ENCODE peak calls at places on chromosomes 11 and 22, in six cellular contexts. One of them, this sample, is unnamed.

GRCh38 chr11:69253028-69253427 is 40.9 kb upstream of the MYEOV start:
- DNase-seq in H9: no peak
- DNase-seq in psoas muscle: no peak
- DNase-seq in A549: no peak
- DNase-seq in tibial nerve: no peak
- DNase-seq in colonic mucosa: no peak
- DNase-seq in this sample: peak; percentile 17

GRCh38 chr11:116379185-116379828 is 393.5 kb downstream of the BUD13 start:
- DNase-seq in H9: peak; percentile 43
- DNase-seq in psoas muscle: no peak
- DNase-seq in A549: no peak
- DNase-seq in tibial nerve: no peak
- DNase-seq in colonic mucosa: peak; percentile 23
- DNase-seq in this sample: peak; percentile 50

GRCh38 chr11:115182282-115182952 is 321.8 kb downstream of the CADM1 start:
- DNase-seq in H9: no peak
- DNase-seq in psoas muscle: no peak
- DNase-seq in A549: no peak
- DNase-seq in tibial nerve: no peak
- DNase-seq in colonic mucosa: no peak
- DNase-seq in this sample: no peak

GRCh38 chr11:119476666-119477331 is 53.8 kb upstream of the THY1 start:
- DNase-seq in H9: peak; percentile 26
- DNase-seq in psoas muscle: no peak
- DNase-seq in A549: no peak
- DNase-seq in tibial nerve: no peak
- DNase-seq in colonic mucosa: no peak
- DNase-seq in this sample: no peak

GRCh38 chr11:19460718-19461405 is 220.1 kb upstream of the E2F8 start:
- DNase-seq in H9: no peak
- DNase-seq in psoas muscle: no peak
- DNase-seq in A549: no peak
- DNase-seq in tibial nerve: no peak
- DNase-seq in colonic mucosa: peak; percentile 34
- DNase-seq in this sample: no peak

GRCh38 chr22:49561976-49562375 is 265.7 kb downstream of the BRD1 start:
- DNase-seq in H9: no peak
- DNase-seq in psoas muscle: no peak
- DNase-seq in A549: no peak
- DNase-seq in tibial nerve: no peak
- DNase-seq in colonic mucosa: no peak
- DNase-seq in this sample: no peak

GRCh38 chr11:44625759-44626523 is 60.5 kb downstream of the CD82 start:
- DNase-seq in H9: no peak
- DNase-seq in psoas muscle: no peak
- DNase-seq in A549: no peak
- DNase-seq in tibial nerve: no peak
- DNase-seq in colonic mucosa: peak; percentile 9
- DNase-seq in this sample: no peak

GRCh38 chr11:45869551-45869950 is 15.9 kb upstream of the MAPK8IP1 start:
- DNase-seq in H9: no peak
- DNase-seq in psoas muscle: no peak
- DNase-seq in A549: no peak
- DNase-seq in tibial nerve: no peak
- DNase-seq in colonic mucosa: no peak
- DNase-seq in this sample: no peak

GRCh38 chr11:11230802-11231562 is 122.1 kb downstream of the CSNK2A3 start:
- DNase-seq in H9: peak; percentile 76
- DNase-seq in psoas muscle: no peak
- DNase-seq in A549: peak; percentile 24
- DNase-seq in tibial nerve: peak; percentile 49
- DNase-seq in colonic mucosa: no peak
- DNase-seq in this sample: no peak

GRCh38 chr11:17036666-17037658 is 22.7 kb upstream of the PLEKHA7 start:
- DNase-seq in H9: peak; percentile 72
- DNase-seq in psoas muscle: no peak
- DNase-seq in A549: no peak
- DNase-seq in tibial nerve: no peak
- DNase-seq in colonic mucosa: peak; percentile 40
- DNase-seq in this sample: peak; percentile 60

GRCh38 chr22:41256254-41256897 is 15.6 kb upstream of the CHADL start:
- DNase-seq in H9: no peak
- DNase-seq in psoas muscle: no peak
- DNase-seq in A549: peak; percentile 59
- DNase-seq in tibial nerve: no peak
- DNase-seq in colonic mucosa: no peak
- DNase-seq in this sample: no peak

GRCh38 chr11:17014774-17015638 is 792 bp upstream of the PLEKHA7 start:
- DNase-seq in H9: peak; percentile 70
- DNase-seq in psoas muscle: no peak
- DNase-seq in A549: peak; percentile 86
- DNase-seq in tibial nerve: no peak
- DNase-seq in colonic mucosa: peak; percentile 69
- DNase-seq in this sample: peak; percentile 33

GRCh38 chr11:31060880-31061279 is 308.7 kb downstream of the DCDC1 start:
- DNase-seq in H9: no peak
- DNase-seq in psoas muscle: no peak
- DNase-seq in A549: no peak
- DNase-seq in tibial nerve: no peak
- DNase-seq in colonic mucosa: no peak
- DNase-seq in this sample: no peak

GRCh38 chr11:75386912-75387311 is 12.4 kb upstream of the RPS3 start:
- DNase-seq in H9: peak; percentile 65
- DNase-seq in psoas muscle: no peak
- DNase-seq in A549: no peak
- DNase-seq in tibial nerve: no peak
- DNase-seq in colonic mucosa: peak; percentile 56
- DNase-seq in this sample: no peak

GRCh38 chr22:31308181-31308580 is 15.9 kb upstream of the PIK3IP1 start:
- DNase-seq in H9: no peak
- DNase-seq in psoas muscle: no peak
- DNase-seq in A549: no peak
- DNase-seq in tibial nerve: no peak
- DNase-seq in colonic mucosa: no peak
- DNase-seq in this sample: no peak

GRCh38 chr22:32603651-32604540 is 129.3 kb downstream of the FBXO7 start:
- DNase-seq in H9: no peak
- DNase-seq in psoas muscle: no peak
- DNase-seq in A549: no peak
- DNase-seq in tibial nerve: no peak
- DNase-seq in colonic mucosa: no peak
- DNase-seq in this sample: no peak

GRCh38 chr22:50612715-50613221 is 12.2 kb downstream of the MAPK8IP2 start:
- DNase-seq in H9: peak; percentile 84
- DNase-seq in psoas muscle: no peak
- DNase-seq in A549: no peak
- DNase-seq in tibial nerve: no peak
- DNase-seq in colonic mucosa: peak; percentile 71
- DNase-seq in this sample: no peak

GRCh38 chr11:113725883-113726405 is 19.8 kb upstream of the TMPRSS5 start:
- DNase-seq in H9: no peak
- DNase-seq in psoas muscle: no peak
- DNase-seq in A549: no peak
- DNase-seq in tibial nerve: no peak
- DNase-seq in colonic mucosa: no peak
- DNase-seq in this sample: no peak

GRCh38 chr11:117817213-117818035 is 7.1 kb downstream of the FXYD2 start:
- DNase-seq in H9: peak; percentile 90
- DNase-seq in psoas muscle: peak; percentile 83
- DNase-seq in A549: peak; percentile 58
- DNase-seq in tibial nerve: peak; percentile 73
- DNase-seq in colonic mucosa: peak; percentile 90
- DNase-seq in this sample: peak; percentile 83
- H3K4me1 ChIP-seq in H9: no peaks in the 10 kb centered on the region
- H3K4me1 ChIP-seq in psoas muscle: no peaks in the 10 kb centered on the region
- H3K4me1 ChIP-seq in A549: peaks cover 41% of the 10 kb centered on the region
- H3K4me1 ChIP-seq in tibial nerve: no peaks in the 10 kb centered on the region
- H3K4me1 ChIP-seq in colonic mucosa: peaks cover 18% of the 10 kb centered on the region
- H3K4me1 ChIP-seq in this sample: peaks cover 65% of the 10 kb centered on the region

GRCh38 chr11:55673860-55674259 is 11.9 kb downstream of the OR4C6 start:
- DNase-seq in H9: no peak
- DNase-seq in psoas muscle: no peak
- DNase-seq in A549: no peak
- DNase-seq in tibial nerve: no peak
- DNase-seq in colonic mucosa: no peak
- DNase-seq in this sample: no peak

GRCh38 chr11:55669376-55669775 is 7.4 kb downstream of the OR4C6 start:
- DNase-seq in H9: no peak
- DNase-seq in psoas muscle: no peak
- DNase-seq in A549: no peak
- DNase-seq in tibial nerve: no peak
- DNase-seq in colonic mucosa: no peak
- DNase-seq in this sample: no peak
- TF ChIP-seq CTCF in H9: no peak
- TF ChIP-seq CTCF in psoas muscle: no peak
- TF ChIP-seq CTCF in A549: no peak
- TF ChIP-seq CTCF in tibial nerve: no peak
- TF ChIP-seq CTCF in colonic mucosa: no peak
- TF ChIP-seq CTCF in this sample: no peak

DNA sequence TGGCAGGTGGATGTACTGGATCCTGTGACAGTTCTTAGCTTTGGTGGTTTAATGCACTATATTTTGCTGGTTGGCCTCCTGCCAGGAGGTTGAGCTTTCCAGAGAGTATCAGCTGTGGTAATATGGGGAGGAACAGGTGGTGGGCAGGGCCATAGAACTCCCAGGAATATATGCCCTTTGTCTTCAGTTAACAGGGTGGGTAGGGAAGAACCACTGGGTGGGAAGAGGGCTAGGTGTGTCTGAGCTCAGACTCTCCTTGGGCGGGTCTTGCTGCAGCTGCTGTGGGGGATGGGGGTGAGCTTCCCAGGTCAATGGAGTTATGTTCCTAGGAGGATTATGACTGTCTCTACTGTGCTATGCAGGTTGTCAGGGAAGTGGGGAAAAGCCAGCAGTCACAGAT is 203.8 kb downstream of the DLG2 start:
- DNase-seq in H9: no peak
- DNase-seq in psoas muscle: no peak
- DNase-seq in A549: no peak
- DNase-seq in tibial nerve: no peak
- DNase-seq in colonic mucosa: peak; percentile 75
- DNase-seq in this sample: no peak
- H3K4me1 ChIP-seq in H9: no peaks in the 10 kb centered on the region
- H3K4me1 ChIP-seq in psoas muscle: no peaks in the 10 kb centered on the region
- H3K4me1 ChIP-seq in A549: no peaks in the 10 kb centered on the region
- H3K4me1 ChIP-seq in tibial nerve: no peaks in the 10 kb centered on the region
- H3K4me1 ChIP-seq in colonic mucosa: no peaks in the 10 kb centered on the region
- H3K4me1 ChIP-seq in this sample: no peaks in the 10 kb centered on the region

GRCh38 chr11:62593434-62594044 is 2.2 kb upstream of the TUT1 start:
- DNase-seq in H9: peak; percentile 85
- DNase-seq in psoas muscle: peak; percentile 80
- DNase-seq in A549: peak; percentile 77
- DNase-seq in tibial nerve: peak; percentile 71
- DNase-seq in colonic mucosa: peak; percentile 88
- DNase-seq in this sample: peak; percentile 83
- TF ChIP-seq CTCF in H9: peak; percentile 83
- TF ChIP-seq CTCF in psoas muscle: peak; percentile 61
- TF ChIP-seq CTCF in A549: peak; percentile 63
- TF ChIP-seq CTCF in tibial nerve: peak; percentile 64
- TF ChIP-seq CTCF in colonic mucosa: peak; percentile 64
- TF ChIP-seq CTCF in this sample: peak; percentile 60

DNA sequence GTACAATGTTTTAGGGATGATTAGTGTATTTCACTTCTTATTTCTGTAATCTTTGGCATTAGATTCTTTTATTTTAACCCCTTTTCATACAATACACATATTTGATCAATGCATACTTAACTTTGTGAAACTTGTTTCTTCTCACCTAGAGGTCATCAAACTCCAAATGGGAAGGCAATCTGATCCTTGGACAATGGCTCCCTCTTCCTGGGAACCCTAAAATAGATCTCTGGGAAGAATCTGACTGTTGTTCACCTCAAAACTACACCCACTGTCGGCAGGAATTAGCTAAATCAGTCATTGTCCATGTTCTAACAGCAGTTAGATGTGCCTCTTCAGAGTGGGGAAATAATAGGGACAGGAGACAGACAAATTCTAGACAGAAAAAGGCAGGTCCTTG is 707.4 kb upstream of the CHORDC1 start:
- DNase-seq in H9: no peak
- DNase-seq in psoas muscle: no peak
- DNase-seq in A549: no peak
- DNase-seq in tibial nerve: no peak
- DNase-seq in colonic mucosa: no peak
- DNase-seq in this sample: no peak
- H3K4me1 ChIP-seq in H9: no peaks in the 10 kb centered on the region
- H3K4me1 ChIP-seq in psoas muscle: no peaks in the 10 kb centered on the region
- H3K4me1 ChIP-seq in A549: no peaks in the 10 kb centered on the region
- H3K4me1 ChIP-seq in tibial nerve: no peaks in the 10 kb centered on the region
- H3K4me1 ChIP-seq in colonic mucosa: no peaks in the 10 kb centered on the region
- H3K4me1 ChIP-seq in this sample: no peaks in the 10 kb centered on the region

GRCh38 chr22:29167032-29167911 is 38.4 kb upstream of the EMID1 start:
- DNase-seq in H9: no peak
- DNase-seq in psoas muscle: no peak
- DNase-seq in A549: no peak
- DNase-seq in tibial nerve: no peak
- DNase-seq in colonic mucosa: no peak
- DNase-seq in this sample: no peak
- TF ChIP-seq CTCF in H9: no peak
- TF ChIP-seq CTCF in psoas muscle: no peak
- TF ChIP-seq CTCF in A549: no peak
- TF ChIP-seq CTCF in tibial nerve: no peak
- TF ChIP-seq CTCF in colonic mucosa: no peak
- TF ChIP-seq CTCF in this sample: no peak

DNA sequence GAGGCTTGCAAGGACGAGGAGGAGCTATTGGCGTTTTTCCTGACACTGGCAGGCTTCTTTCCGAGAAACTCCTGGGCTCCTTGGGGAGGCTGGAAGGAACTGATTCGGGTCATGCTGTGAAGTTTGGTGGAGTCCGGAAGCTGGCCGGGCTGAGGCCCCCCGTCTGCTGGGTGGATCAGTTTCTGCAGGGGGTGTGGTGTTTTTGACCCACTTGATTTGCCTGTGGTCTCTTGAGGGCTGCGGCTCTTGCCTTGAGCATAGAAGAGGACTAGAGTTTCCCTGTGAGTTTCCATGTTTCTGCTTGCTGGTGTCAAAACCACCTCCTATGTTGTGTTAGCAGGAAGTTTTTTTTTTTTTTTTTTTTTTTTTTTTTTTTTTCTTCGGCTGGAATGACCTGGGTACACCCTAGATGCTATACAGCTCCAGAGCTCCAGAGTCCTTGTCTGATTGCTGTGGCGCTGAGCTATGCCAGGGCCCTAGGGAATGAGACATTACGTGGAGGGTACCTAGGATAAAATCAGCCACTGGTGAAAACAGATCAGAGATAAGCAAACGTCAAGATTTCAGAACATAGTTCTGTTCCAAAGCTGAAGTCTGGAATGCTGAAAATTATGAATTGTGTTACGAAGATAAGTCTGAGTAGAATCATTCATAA is 728 bp downstream of the TBC1D22A start:
- DNase-seq in H9: no peak
- DNase-seq in psoas muscle: peak; percentile 46
- DNase-seq in A549: no peak
- DNase-seq in tibial nerve: peak; percentile 38
- DNase-seq in colonic mucosa: no peak
- DNase-seq in this sample: no peak
- H3K4me1 ChIP-seq in H9: no peaks in the 10 kb centered on the region
- H3K4me1 ChIP-seq in psoas muscle: peaks cover 17% of the 10 kb centered on the region
- H3K4me1 ChIP-seq in A549: peaks cover 23% of the 10 kb centered on the region
- H3K4me1 ChIP-seq in tibial nerve: no peaks in the 10 kb centered on the region
- H3K4me1 ChIP-seq in colonic mucosa: peaks cover 8% of the 10 kb centered on the region
- H3K4me1 ChIP-seq in this sample: peaks cover 43% of the 10 kb centered on the region

This sample was measured in body of pancreas.